ENCODE peak calls at places on chromosomes 13 and 19, in ten cellular contexts. One of them, this sample, is unnamed.

GRCh38 chr13:50370303-50370950 is 355.2 kb downstream of the KCNRG start:
- DNase-seq in stomach: no peak
- DNase-seq in IMR-90: no peak
- DNase-seq in tibial nerve: no peak
- DNase-seq in breast epithelium: no peak
- DNase-seq in Peyer's patch: no peak
- DNase-seq in A549: no peak
- DNase-seq in body of pancreas: peak; percentile 22
- DNase-seq in lower leg skin: no peak
- DNase-seq in transverse colon: no peak
- DNase-seq in this sample: no peak

GRCh38 chr13:44667950-44668349 is 91.8 kb upstream of the TSC22D1 start:
- DNase-seq in stomach: no peak
- DNase-seq in IMR-90: peak; percentile 53
- DNase-seq in tibial nerve: no peak
- DNase-seq in breast epithelium: no peak
- DNase-seq in Peyer's patch: no peak
- DNase-seq in A549: no peak
- DNase-seq in body of pancreas: no peak
- DNase-seq in lower leg skin: no peak
- DNase-seq in transverse colon: no peak
- DNase-seq in this sample: no peak

GRCh38 chr13:51370116-51370515 is 30.6 kb downstream of the SERPINE3 start:
- DNase-seq in stomach: no peak
- DNase-seq in IMR-90: peak; percentile 41
- DNase-seq in tibial nerve: no peak
- DNase-seq in breast epithelium: no peak
- DNase-seq in Peyer's patch: no peak
- DNase-seq in A549: no peak
- DNase-seq in body of pancreas: no peak
- DNase-seq in lower leg skin: no peak
- DNase-seq in transverse colon: no peak
- DNase-seq in this sample: no peak

GRCh38 chr13:28161370-28161769 is 23.0 kb downstream of the PAN3 start:
- DNase-seq in stomach: no peak
- DNase-seq in IMR-90: peak; percentile 36
- DNase-seq in tibial nerve: no peak
- DNase-seq in breast epithelium: no peak
- DNase-seq in Peyer's patch: no peak
- DNase-seq in A549: no peak
- DNase-seq in body of pancreas: no peak
- DNase-seq in lower leg skin: no peak
- DNase-seq in transverse colon: peak; percentile 24
- DNase-seq in this sample: no peak

GRCh38 chr13:33610471-33611015 is 207.4 kb upstream of the RFC3 start:
- DNase-seq in stomach: no peak
- DNase-seq in IMR-90: no peak
- DNase-seq in tibial nerve: no peak
- DNase-seq in breast epithelium: no peak
- DNase-seq in Peyer's patch: no peak
- DNase-seq in A549: no peak
- DNase-seq in body of pancreas: no peak
- DNase-seq in lower leg skin: no peak
- DNase-seq in transverse colon: peak; percentile 13
- DNase-seq in this sample: no peak

GRCh38 chr19:16419671-16420394 is 51.9 kb downstream of the EPS15L1 start:
- DNase-seq in stomach: no peak
- DNase-seq in IMR-90: no peak
- DNase-seq in tibial nerve: no peak
- DNase-seq in breast epithelium: no peak
- DNase-seq in Peyer's patch: no peak
- DNase-seq in A549: no peak
- DNase-seq in body of pancreas: no peak
- DNase-seq in lower leg skin: no peak
- DNase-seq in transverse colon: no peak
- DNase-seq in this sample: no peak

GRCh38 chr13:20514866-20515265 is 10.8 kb downstream of the CRYL1 start:
- DNase-seq in stomach: no peak
- DNase-seq in IMR-90: no peak
- DNase-seq in tibial nerve: no peak
- DNase-seq in breast epithelium: no peak
- DNase-seq in Peyer's patch: no peak
- DNase-seq in A549: no peak
- DNase-seq in body of pancreas: no peak
- DNase-seq in lower leg skin: no peak
- DNase-seq in transverse colon: no peak
- DNase-seq in this sample: no peak

GRCh38 chr13:71864094-71864980 is 2.7 kb downstream of the DACH1 start:
- DNase-seq in stomach: no peak
- DNase-seq in IMR-90: no peak
- DNase-seq in tibial nerve: peak; percentile 11
- DNase-seq in breast epithelium: peak; percentile 25
- DNase-seq in Peyer's patch: peak; percentile 89
- DNase-seq in A549: no peak
- DNase-seq in body of pancreas: peak; percentile 64
- DNase-seq in lower leg skin: no peak
- DNase-seq in transverse colon: peak; percentile 81
- DNase-seq in this sample: peak; percentile 57

GRCh38 chr19:1360818-1361461 is 22.8 kb upstream of the NDUFS7 start:
- DNase-seq in stomach: no peak
- DNase-seq in IMR-90: peak; percentile 79
- DNase-seq in tibial nerve: peak; percentile 42
- DNase-seq in breast epithelium: peak; percentile 60
- DNase-seq in Peyer's patch: no peak
- DNase-seq in A549: no peak
- DNase-seq in body of pancreas: peak; percentile 67
- DNase-seq in lower leg skin: no peak
- DNase-seq in transverse colon: peak; percentile 35
- DNase-seq in this sample: peak; percentile 86

GRCh38 chr19:29560313-29561075 is 34.7 kb downstream of the VSTM2B start:
- DNase-seq in stomach: no peak
- DNase-seq in IMR-90: no peak
- DNase-seq in tibial nerve: no peak
- DNase-seq in breast epithelium: no peak
- DNase-seq in Peyer's patch: no peak
- DNase-seq in A549: no peak
- DNase-seq in body of pancreas: no peak
- DNase-seq in lower leg skin: peak; percentile 58
- DNase-seq in transverse colon: no peak
- DNase-seq in this sample: no peak

GRCh38 chr13:97067342-97067895 is 73.1 kb upstream of the OXGR1 start:
- DNase-seq in stomach: no peak
- DNase-seq in IMR-90: no peak
- DNase-seq in tibial nerve: no peak
- DNase-seq in breast epithelium: no peak
- DNase-seq in Peyer's patch: no peak
- DNase-seq in A549: no peak
- DNase-seq in body of pancreas: no peak
- DNase-seq in lower leg skin: no peak
- DNase-seq in transverse colon: no peak
- DNase-seq in this sample: no peak

GRCh38 chr19:53132231-53132991 is at the start of gene ZNF415:
- DNase-seq in stomach: peak; percentile 81
- DNase-seq in IMR-90: peak; percentile 67
- DNase-seq in tibial nerve: peak; percentile 45
- DNase-seq in breast epithelium: peak; percentile 75
- DNase-seq in Peyer's patch: peak; percentile 70
- DNase-seq in A549: no peak
- DNase-seq in body of pancreas: peak; percentile 91
- DNase-seq in lower leg skin: peak; percentile 91
- DNase-seq in transverse colon: peak; percentile 79
- DNase-seq in this sample: peak; percentile 88

DNA sequence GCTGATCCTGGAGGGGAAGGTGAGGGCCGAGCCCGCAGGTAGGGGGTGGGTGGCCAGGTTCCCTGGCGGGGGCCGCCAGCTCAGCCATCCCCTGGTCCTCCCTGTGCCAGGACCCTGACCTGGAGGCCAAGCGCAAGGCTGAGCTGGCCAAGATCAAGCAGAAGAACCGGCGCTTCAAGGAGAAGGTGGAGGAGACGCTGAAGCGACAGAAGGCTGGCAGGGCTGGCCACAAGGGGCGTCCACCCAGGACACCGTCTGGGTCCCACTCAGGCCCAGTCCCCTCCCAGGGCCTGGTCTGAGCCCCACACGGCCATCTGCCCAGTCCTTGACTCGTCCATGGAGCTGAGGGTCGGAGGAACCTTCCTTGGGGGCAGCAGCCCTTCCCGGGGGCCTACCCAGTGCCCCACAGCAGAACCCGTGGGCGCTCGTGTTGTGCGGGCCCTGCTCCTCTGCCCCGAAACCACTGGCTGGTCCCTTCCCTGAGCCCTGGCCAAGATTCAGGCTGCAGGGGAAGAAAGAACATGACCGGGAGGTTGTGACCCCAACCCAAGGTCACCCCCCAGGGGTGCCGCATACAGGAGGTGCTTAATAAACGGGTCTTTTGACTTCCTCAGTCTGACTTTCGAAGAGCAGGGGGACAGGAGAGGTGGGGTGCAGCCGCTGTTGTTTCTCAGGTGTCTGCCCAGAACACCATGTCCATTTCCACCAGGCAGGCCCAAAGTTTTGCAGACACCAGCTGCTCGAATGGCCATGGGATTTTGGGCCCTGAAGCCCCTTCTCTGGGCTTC is 8.7 kb downstream of the DDX49 start:
- DNase-seq in stomach: no peak
- DNase-seq in IMR-90: no peak
- DNase-seq in tibial nerve: no peak
- DNase-seq in breast epithelium: no peak
- DNase-seq in Peyer's patch: no peak
- DNase-seq in A549: no peak
- DNase-seq in body of pancreas: no peak
- DNase-seq in lower leg skin: no peak
- DNase-seq in transverse colon: no peak
- DNase-seq in this sample: no peak
- TF ChIP-seq POLR2A in stomach: no peak
- TF ChIP-seq POLR2A in IMR-90: no peak
- TF ChIP-seq POLR2A in tibial nerve: no peak
- TF ChIP-seq POLR2A in breast epithelium: no peak
- TF ChIP-seq POLR2A in Peyer's patch: no peak
- TF ChIP-seq POLR2A in A549: no peak
- TF ChIP-seq POLR2A in body of pancreas: no peak
- TF ChIP-seq POLR2A in lower leg skin: no peak
- TF ChIP-seq POLR2A in transverse colon: no peak
- TF ChIP-seq POLR2A in this sample: no peak

DNA sequence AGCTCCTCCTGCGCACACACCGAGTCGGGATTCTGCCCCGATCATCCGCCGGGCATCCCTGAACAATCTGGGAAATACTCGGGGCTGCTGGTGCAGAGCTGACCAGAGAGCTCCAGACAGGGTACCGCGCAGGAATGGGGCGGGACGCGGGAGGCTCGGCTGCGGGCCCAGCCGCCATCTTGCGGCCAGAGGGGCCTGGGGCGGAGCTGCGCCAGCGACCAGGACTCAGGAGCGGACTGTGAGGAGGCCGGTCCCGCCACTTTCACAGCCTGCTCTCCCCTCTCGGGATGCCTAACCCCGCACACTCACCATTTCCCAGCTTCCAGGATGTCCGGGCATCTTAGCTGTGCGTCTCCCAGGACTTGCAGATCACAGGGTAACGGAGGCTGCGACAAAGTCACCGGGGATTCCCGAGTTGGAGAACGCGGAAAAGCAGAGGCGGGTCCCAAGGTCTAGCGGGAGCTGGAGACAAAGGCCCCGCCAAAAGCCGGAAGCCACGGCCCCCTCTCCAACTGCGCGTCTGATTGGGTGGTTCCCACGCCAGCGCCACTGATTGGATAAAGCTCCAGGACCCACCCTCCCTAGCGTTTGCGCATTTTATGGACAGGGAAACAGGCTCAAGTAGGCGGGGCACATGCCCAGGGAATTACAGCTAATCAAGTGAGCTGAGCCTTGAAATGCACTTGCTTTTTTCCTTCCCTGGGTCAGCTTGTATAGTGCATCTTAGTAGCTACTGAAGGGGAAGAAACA is 15.8 kb upstream of the ZNF43 start:
- DNase-seq in stomach: peak; percentile 92
- DNase-seq in IMR-90: peak; percentile 94
- DNase-seq in tibial nerve: peak; percentile 96
- DNase-seq in breast epithelium: peak; percentile 96
- DNase-seq in Peyer's patch: peak; percentile 88
- DNase-seq in A549: peak; percentile 81
- DNase-seq in body of pancreas: peak; percentile 95
- DNase-seq in lower leg skin: peak; percentile 99
- DNase-seq in transverse colon: peak; percentile 94
- DNase-seq in this sample: peak; percentile 98
- TF ChIP-seq POLR2A in stomach: no peak
- TF ChIP-seq POLR2A in IMR-90: peak; percentile 56
- TF ChIP-seq POLR2A in tibial nerve: peak; percentile 36
- TF ChIP-seq POLR2A in breast epithelium: no peak
- TF ChIP-seq POLR2A in Peyer's patch: peak; percentile 12
- TF ChIP-seq POLR2A in A549: peak; percentile 40
- TF ChIP-seq POLR2A in body of pancreas: peak; percentile 75
- TF ChIP-seq POLR2A in lower leg skin: no peak
- TF ChIP-seq POLR2A in transverse colon: peak; percentile 31
- TF ChIP-seq POLR2A in this sample: no peak

DNA sequence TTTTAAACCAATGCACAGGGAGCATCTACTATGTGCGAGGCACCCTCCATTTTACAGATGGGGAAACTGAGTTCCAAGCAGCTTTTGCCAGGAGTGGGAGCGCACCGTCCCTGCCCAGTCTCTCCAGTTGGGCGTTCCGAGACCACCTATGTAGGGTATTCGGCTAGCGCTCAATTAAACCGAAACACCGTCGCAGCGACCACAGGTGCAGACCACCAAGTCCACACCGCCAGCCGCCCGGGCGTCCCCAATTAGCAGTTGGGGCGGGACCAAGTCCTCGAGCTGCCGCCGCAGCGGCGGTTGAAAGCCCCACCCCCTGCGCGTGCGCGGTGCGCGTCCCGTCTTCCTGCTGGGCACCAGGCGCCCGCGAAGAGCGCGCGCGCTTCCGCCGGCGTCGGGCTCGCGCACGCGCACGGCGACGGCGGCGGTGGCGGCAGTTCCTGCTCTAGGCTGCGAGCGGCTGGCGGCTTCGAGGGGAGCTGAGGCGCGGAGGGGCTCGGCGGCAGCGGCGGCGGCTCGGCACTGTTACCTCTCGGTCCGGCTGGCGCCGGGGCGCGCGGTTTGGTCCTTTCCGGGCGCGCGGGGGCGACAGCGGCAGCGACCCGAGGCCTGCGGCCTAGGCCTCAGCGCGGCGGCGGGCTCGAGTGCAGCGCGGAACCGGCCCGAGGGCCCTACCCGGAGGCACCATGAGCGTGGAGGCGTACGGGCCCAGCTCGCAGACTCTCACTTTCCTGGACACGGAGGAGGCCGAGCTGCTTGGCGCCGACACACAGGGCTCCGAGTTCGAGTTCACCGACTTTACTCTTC is at the start of gene UPF1:
- DNase-seq in stomach: peak; percentile 94
- DNase-seq in IMR-90: peak; percentile 88
- DNase-seq in tibial nerve: peak; percentile 76
- DNase-seq in breast epithelium: peak; percentile 83
- DNase-seq in Peyer's patch: peak; percentile 97
- DNase-seq in A549: peak; percentile 72
- DNase-seq in body of pancreas: peak; percentile 94
- DNase-seq in lower leg skin: peak; percentile 97
- DNase-seq in transverse colon: peak; percentile 96
- DNase-seq in this sample: peak; percentile 95
- TF ChIP-seq POLR2A in stomach: no peak
- TF ChIP-seq POLR2A in IMR-90: peak; percentile 83
- TF ChIP-seq POLR2A in tibial nerve: peak; percentile 88
- TF ChIP-seq POLR2A in breast epithelium: no peak
- TF ChIP-seq POLR2A in Peyer's patch: peak; percentile 50
- TF ChIP-seq POLR2A in A549: peak; percentile 73
- TF ChIP-seq POLR2A in body of pancreas: peak; percentile 35
- TF ChIP-seq POLR2A in lower leg skin: no peak
- TF ChIP-seq POLR2A in transverse colon: peak; percentile 18
- TF ChIP-seq POLR2A in this sample: no peak

GRCh38 chr19:9128171-9128570 is 1.4 kb upstream of the OR7G3 start:
- DNase-seq in stomach: no peak
- DNase-seq in IMR-90: peak; percentile 4
- DNase-seq in tibial nerve: no peak
- DNase-seq in breast epithelium: no peak
- DNase-seq in Peyer's patch: no peak
- DNase-seq in A549: no peak
- DNase-seq in body of pancreas: no peak
- DNase-seq in lower leg skin: no peak
- DNase-seq in transverse colon: no peak
- DNase-seq in this sample: no peak
- TF ChIP-seq POLR2A in stomach: no peak
- TF ChIP-seq POLR2A in IMR-90: no peak
- TF ChIP-seq POLR2A in tibial nerve: no peak
- TF ChIP-seq POLR2A in breast epithelium: no peak
- TF ChIP-seq POLR2A in Peyer's patch: no peak
- TF ChIP-seq POLR2A in A549: no peak
- TF ChIP-seq POLR2A in body of pancreas: no peak
- TF ChIP-seq POLR2A in lower leg skin: no peak
- TF ChIP-seq POLR2A in transverse colon: no peak
- TF ChIP-seq POLR2A in this sample: no peak

This sample was measured in sigmoid colon.